ENCODE peak calls at places on chromosome 11, in ten cellular contexts. N is coronary artery; L is naive thymus-derived CD4-positive, alpha-beta T cell; O is right lobe of liver; T is foreskin keratinocyte; R is cardiac muscle cell; I is stomach; V is Peyer's patch; Y is RWPE1; U is heart right ventricle. P is an unnamed sample.

GRCh38 chr11:112455791-112456190 is 195.1 kb upstream of the PLET1 start:
- DNase-seq in N (no peak), L (no peak), O (no peak), T (no peak), R (no peak), I (no peak), V (no peak), Y (no peak), U (no peak), P (peak)

GRCh38 chr11:125778728-125779127 is at the start of gene PATE2:
- DNase-seq in N (no peak), L (no peak), O (no peak), T (no peak), R (no peak), I (no peak), V (no peak), Y (no peak), U (no peak), P (no peak)

GRCh38 chr11:46649180-46649738 is 31.9 kb downstream of the ATG13 start:
- DNase-seq in N (no peak), L (no peak), O (no peak), T (peak), R (no peak), I (no peak), V (no peak), Y (peak), U (no peak), P (no peak)

GRCh38 chr11:123125169-123125568 is 63.2 kb upstream of the HSPA8 start:
- DNase-seq in N (no peak), L (no peak), O (no peak), T (no peak), R (no peak), I (no peak), V (no peak), Y (no peak), U (no peak), P (no peak)

GRCh38 chr11:130208241-130209127 is 48.9 kb downstream of the ST14 start:
- DNase-seq in N (no peak), L (no peak), O (peak), T (no peak), R (no peak), I (peak), V (no peak), Y (no peak), U (no peak), P (no peak)

GRCh38 chr11:122595246-122595645 is 60.3 kb upstream of the UBASH3B start:
- DNase-seq in N (no peak), L (no peak), O (no peak), T (no peak), R (no peak), I (no peak), V (no peak), Y (no peak), U (no peak), P (no peak)

GRCh38 chr11:120522021-120522420 is 10.5 kb downstream of the GRIK4 start:
- DNase-seq in N (no peak), L (no peak), O (peak), T (no peak), R (no peak), I (no peak), V (no peak), Y (no peak), U (no peak), P (no peak)

GRCh38 chr11:121575250-121575962 is 122.6 kb upstream of the SORL1-AS1 start:
- DNase-seq in N (peak), L (no peak), O (peak), T (no peak), R (no peak), I (peak), V (no peak), Y (no peak), U (peak), P (no peak)

GRCh38 chr11:5197538-5197937 is 2.9 kb downstream of the OR51V1 start:
- DNase-seq in N (no peak), L (no peak), O (no peak), T (no peak), R (no peak), I (no peak), V (no peak), Y (no peak), U (no peak), P (no peak)

GRCh38 chr11:64165482-64165841 is 451 bp downstream of the MACROD1 start:
- DNase-seq in N (no peak), L (no peak), O (no peak), T (no peak), R (peak), I (no peak), V (no peak), Y (no peak), U (peak), P (no peak)

GRCh38 chr11:85464283-85464682 is 162.9 kb downstream of the DLG2 start:
- DNase-seq in N (no peak), L (no peak), O (no peak), T (no peak), R (no peak), I (no peak), V (no peak), Y (no peak), U (no peak), P (no peak)

GRCh38 chr11:73194593-73194992 is 23.5 kb upstream of the P2RY2 start:
- DNase-seq in N (no peak), L (no peak), O (no peak), T (peak), R (no peak), I (no peak), V (peak), Y (peak), U (no peak), P (peak)

GRCh38 chr11:17978553-17979287 is 34.1 kb downstream of the SERGEF start:
- DNase-seq in N (no peak), L (no peak), O (peak), T (no peak), R (peak), I (peak), V (peak), Y (peak), U (peak), P (peak)

GRCh38 chr11:34192481-34193401 is 87.3 kb downstream of the NAT10 start:
- DNase-seq in N (peak), L (no peak), O (no peak), T (peak), R (no peak), I (peak), V (no peak), Y (peak), U (peak), P (peak)

DNA sequence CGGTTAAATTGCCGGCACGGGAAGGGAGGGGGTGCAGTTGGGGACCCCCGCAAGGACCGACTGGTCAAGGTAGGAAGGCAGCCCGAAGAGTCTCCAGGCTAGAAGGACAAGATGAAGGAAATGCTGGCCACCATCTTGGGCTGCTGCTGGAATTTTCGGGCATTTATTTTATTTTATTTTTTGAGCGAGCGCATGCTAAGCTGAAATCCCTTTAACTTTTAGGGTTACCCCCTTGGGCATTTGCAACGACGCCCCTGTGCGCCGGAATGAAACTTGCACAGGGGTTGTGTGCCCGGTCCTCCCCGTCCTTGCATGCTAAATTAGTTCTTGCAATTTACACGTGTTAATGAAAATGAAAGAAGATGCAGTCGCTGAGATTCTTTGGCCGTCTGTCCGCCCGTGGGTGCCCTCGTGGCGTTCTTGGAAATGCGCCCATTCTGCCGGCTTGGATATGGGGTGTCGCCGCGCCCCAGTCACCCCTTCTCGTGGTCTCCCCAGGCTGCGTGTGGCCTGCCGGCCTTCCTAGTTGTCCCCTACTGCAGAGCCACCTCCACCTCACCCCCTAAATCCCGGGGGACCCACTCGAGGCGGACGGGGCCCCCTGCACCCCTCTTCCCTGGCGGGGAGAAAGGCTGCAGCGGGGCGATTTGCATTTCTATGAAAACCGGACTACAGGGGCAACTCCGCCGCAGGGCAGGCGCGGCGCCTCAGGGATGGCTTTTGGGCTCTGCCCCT is 529 bp upstream of the CCND1 start:
- DNase-seq in N (peak), L (no peak), O (peak), T (peak), R (no peak), I (peak), V (peak), Y (no peak), U (no peak), P (peak)
- H3K27ac ChIP-seq in N (peak), L (no peak), O (peak), T (peak), R (no peak), I (peak), V (peak), Y (peak), U (peak), P (no peak)

DNA sequence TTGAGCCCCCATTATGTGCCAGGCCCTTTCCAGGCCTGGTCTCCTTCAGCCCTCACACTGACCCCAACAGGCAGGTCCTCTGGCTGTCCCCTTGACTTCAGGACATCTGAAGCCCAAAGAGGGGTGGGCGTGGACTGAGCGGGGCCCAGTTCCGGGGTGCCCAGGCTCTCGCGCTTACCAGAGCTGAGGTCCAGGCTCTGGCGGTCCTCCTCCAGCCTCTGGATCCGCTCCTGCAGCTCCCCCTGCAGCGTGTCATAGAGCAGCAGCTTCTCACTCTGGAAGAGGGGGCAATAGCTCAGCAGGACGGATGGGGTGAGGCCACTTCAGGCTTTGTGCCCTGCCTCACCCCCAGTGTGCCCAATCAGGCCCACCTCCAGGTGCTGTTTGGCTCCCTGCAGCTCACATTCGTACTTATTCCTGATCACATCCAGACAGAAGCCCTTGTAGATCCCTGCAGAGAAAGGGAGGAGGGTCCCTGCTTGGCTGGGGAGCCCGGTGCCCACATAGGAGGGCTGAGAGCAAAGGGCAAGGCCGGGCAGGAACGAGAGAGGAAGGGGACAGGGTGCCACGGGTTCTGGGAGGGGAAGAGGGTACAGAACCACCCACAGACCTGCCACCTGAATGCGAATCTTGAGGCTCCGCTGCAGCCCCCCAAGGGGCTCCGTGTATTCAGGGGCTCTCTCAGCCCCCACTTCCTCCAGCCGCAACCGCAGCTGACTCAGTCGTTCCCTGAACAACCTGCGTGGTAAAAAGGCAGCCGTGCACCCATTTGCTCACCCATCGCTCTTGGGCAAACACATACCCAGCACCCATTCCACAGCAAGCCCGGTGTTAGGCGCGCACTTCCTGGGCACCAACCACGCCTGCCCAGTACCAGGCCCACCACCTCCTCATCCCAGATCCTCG is 4.1 kb downstream of the BRMS1 start:
- DNase-seq in N (no peak), L (no peak), O (peak), T (no peak), R (no peak), I (no peak), V (no peak), Y (no peak), U (no peak), P (no peak)
- H3K27ac ChIP-seq in N (no peak), L (no peak), O (no peak), T (no peak), R (no peak), I (no peak), V (no peak), Y (peak), U (no peak), P (no peak)

DNA sequence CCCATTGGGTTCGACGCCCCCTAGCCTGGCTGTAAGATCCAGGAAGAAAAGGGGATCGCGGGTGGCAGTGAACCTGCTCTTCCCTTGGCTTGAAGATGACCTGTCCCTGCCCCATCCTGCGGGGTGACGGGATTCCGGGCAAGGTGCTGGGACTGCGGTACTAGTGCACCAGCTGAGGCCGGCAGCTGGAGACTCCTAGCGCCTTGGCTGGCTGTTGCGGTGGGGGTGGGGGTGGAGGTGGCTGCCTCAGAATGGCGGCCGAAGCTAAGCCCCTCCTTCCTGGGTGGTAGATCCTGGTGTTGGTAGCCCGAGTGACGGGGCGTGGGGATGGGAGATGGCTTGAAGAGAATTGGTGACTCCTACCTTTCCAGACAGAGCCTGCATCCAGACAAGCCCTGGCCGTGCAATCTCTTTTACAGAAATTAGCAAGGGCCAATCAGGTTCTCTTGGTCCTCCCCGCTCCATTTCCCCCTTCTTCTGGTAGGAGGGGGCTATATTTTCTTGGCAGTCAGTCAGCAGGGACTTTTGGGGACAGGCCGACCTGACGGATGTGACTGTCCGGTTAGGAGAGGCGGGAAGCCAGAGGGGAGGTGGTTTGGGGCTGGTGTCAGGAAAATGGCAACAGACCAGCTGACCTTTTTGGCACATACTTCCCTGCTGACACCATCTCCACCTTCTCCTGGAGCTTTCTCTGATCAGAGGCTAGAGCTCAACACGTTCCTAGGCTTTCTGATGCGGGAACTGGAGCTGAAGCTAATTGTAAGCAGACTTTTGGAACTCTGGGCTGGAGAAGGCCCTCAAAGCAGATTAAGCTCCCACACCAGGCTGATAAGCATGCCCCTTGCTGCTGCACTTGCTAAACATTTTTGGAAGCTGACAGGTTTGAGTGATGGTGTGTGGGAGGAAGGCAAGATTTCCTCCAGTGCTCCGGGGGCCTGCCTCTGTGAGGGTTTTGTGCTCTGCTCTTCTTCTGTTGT is 2.0 kb downstream of the NAV2 start:
- DNase-seq in N (peak), L (peak), O (no peak), T (no peak), R (peak), I (no peak), V (no peak), Y (no peak), U (peak), P (no peak)
- H3K27ac ChIP-seq in N (peak), L (no peak), O (peak), T (no peak), R (no peak), I (peak), V (no peak), Y (peak), U (peak), P (peak)

GRCh38 chr11:35619030-35619753 is 932 bp downstream of the FJX1 start:
- DNase-seq in N (no peak), L (peak), O (peak), T (no peak), R (no peak), I (no peak), V (peak), Y (peak), U (peak), P (no peak)

GRCh38 chr11:35621620-35622019 is 3.4 kb downstream of the FJX1 start:
- DNase-seq in N (no peak), L (no peak), O (no peak), T (no peak), R (no peak), I (no peak), V (no peak), Y (no peak), U (no peak), P (no peak)

GRCh38 chr11:35623708-35624168 is 5.5 kb downstream of the FJX1 start:
- DNase-seq in N (no peak), L (no peak), O (no peak), T (peak), R (peak), I (no peak), V (no peak), Y (peak), U (no peak), P (no peak)

GRCh38 chr11:35619754-35620640 is 1.7 kb downstream of the FJX1 start:
- DNase-seq in N (no peak), L (no peak), O (no peak), T (no peak), R (peak), I (no peak), V (peak), Y (peak), U (peak), P (no peak)

GRCh38 chr11:35622070-35622469 is 3.8 kb downstream of the FJX1 start:
- DNase-seq in N (no peak), L (no peak), O (no peak), T (peak), R (peak), I (no peak), V (no peak), Y (peak), U (no peak), P (no peak)
- H3K27ac ChIP-seq in N (no peak), L (no peak), O (no peak), T (peak), R (no peak), I (no peak), V (no peak), Y (no peak), U (no peak), P (no peak)

GRCh38 chr11:69978841-69979614 is 99.1 kb upstream of the ANO1 start:
- DNase-seq in N (no peak), L (no peak), O (no peak), T (no peak), R (no peak), I (no peak), V (no peak), Y (no peak), U (no peak), P (no peak)
- H3K27ac ChIP-seq in N (peak), L (no peak), O (peak), T (no peak), R (no peak), I (no peak), V (no peak), Y (no peak), U (no peak), P (no peak)

GRCh38 chr11:31492320-31492913 is 17.0 kb downstream of the IMMP1L start:
- DNase-seq in N (no peak), L (no peak), O (no peak), T (no peak), R (no peak), I (no peak), V (no peak), Y (no peak), U (no peak), P (no peak)

GRCh38 chr11:31493235-31493634 is 16.2 kb downstream of the IMMP1L start:
- DNase-seq in N (no peak), L (no peak), O (no peak), T (no peak), R (no peak), I (no peak), V (no peak), Y (no peak), U (no peak), P (no peak)

DNA sequence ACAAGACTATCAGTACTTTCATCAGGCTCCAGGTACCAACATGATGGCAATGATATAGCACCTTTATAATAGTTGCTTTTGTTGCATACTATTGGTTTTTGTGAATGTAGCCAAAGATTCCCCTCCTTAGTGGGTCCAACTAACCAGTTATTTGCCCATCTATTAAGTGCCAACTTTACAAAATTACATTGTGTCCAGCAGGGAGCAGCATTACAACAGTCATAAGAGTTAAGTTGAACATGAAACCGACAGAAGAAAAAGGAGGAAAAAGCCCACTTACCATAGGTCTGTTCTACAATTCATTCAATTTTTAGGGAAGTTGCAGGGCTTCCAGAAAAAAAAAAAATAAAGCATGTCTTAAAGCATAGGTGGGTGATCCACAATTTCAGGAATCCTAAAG is 21.6 kb downstream of the IMMP1L start:
- DNase-seq in N (no peak), L (peak), O (no peak), T (no peak), R (peak), I (no peak), V (no peak), Y (no peak), U (no peak), P (peak)
- H3K27ac ChIP-seq in N (no peak), L (no peak), O (no peak), T (no peak), R (no peak), I (no peak), V (no peak), Y (no peak), U (no peak), P (no peak)

DNA sequence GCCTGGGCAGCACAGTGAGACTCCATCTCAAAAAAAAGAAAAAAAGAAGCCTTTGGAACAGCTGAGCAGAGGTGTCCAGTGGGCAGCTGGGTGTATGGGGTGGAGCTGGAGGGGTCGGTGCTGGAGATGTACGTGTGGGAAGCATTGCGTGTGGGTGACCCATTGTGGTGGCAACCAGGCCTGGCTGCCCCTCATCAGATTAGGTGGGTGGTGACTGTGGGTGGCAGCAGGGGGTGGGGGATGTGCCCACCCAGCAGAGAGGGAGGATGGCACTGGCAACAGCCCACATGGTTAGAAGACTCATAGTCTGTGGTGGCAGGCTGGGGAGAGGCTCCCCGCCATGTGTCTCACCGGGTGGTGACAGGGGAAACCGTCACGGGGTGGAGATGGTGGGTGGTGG is 27.6 kb downstream of the TP53I11 start:
- DNase-seq in N (no peak), L (no peak), O (no peak), T (no peak), R (no peak), I (no peak), V (no peak), Y (no peak), U (no peak), P (no peak)
- H3K27ac ChIP-seq in N (no peak), L (no peak), O (no peak), T (no peak), R (no peak), I (no peak), V (no peak), Y (no peak), U (no peak), P (no peak)

GRCh38 chr11:66524304-66525040 is 14.0 kb downstream of the BBS1 start:
- DNase-seq in N (no peak), L (no peak), O (no peak), T (no peak), R (no peak), I (no peak), V (no peak), Y (no peak), U (no peak), P (no peak)
- H3K27ac ChIP-seq in N (no peak), L (no peak), O (no peak), T (no peak), R (peak), I (no peak), V (no peak), Y (no peak), U (peak), P (no peak)

DNA sequence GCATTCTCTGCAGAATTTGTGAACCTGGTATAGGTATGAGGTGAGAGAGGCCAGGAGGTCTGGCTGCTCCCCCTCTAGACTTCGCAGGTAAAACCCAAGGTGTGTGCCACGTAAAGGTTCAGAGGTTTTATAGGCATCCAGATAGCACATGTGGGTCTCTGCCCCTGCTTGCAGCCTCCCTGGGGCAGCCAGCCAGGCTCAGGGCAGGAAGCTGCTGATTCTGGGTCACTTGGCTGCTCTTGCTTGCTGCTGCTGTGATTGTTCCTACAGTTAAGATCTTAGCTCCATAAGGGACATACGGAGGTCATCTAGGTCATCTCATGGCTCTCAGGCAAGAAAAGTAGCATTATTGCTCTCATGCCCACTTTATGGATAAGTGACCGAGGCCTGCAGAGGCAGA is 30.2 kb downstream of the ZBTB16 start:
- DNase-seq in N (peak), L (no peak), O (peak), T (no peak), R (no peak), I (no peak), V (no peak), Y (no peak), U (peak), P (no peak)
- H3K27ac ChIP-seq in N (peak), L (no peak), O (no peak), T (no peak), R (no peak), I (peak), V (no peak), Y (peak), U (peak), P (no peak)